ENCODE peak calls at places on chromosomes 7 and 10, in four cellular contexts. T is NCI-H2081, W is AG04449, I is M059J. X is an unnamed sample.

GRCh38 chr7:33558961-33559710 is 346.2 kb upstream of the BMPER start:
- DNase-seq in I (no peak), W (no peak), T (no peak), X (peak)

GRCh38 chr7:123770378-123770777 is 21.6 kb upstream of the WASL start:
- DNase-seq in I (peak), T (no peak), W (no peak), X (no peak)

GRCh38 chr10:49750546-49750945 is 11.6 kb downstream of the OGDHL start:
- DNase-seq in T (no peak), I (no peak), W (no peak), X (no peak)

GRCh38 chr7:155229548-155230168 is 68.0 kb upstream of the INSIG1 start:
- DNase-seq in I (peak), W (no peak), T (no peak), X (no peak)

GRCh38 chr7:48004598-48004997 is 24.3 kb downstream of the SUN3 start:
- DNase-seq in T (no peak), I (no peak), W (no peak), X (no peak)

GRCh38 chr7:332020-332517 is 42.1 kb downstream of the FOXL3 start:
- DNase-seq in T (no peak), W (no peak), I (no peak), X (no peak)

GRCh38 chr7:86776136-86776535 is 132.4 kb downstream of the GRM3 start:
- DNase-seq in I (no peak), W (no peak), T (no peak), X (no peak)

GRCh38 chr7:17374654-17375053 is 76.2 kb downstream of the AHR start:
- DNase-seq in I (no peak), T (no peak), W (no peak), X (no peak)

GRCh38 chr7:133230591-133231194 is 22.2 kb upstream of the EXOC4 start:
- DNase-seq in T (peak), I (peak), W (no peak), X (no peak)

GRCh38 chr7:157952050-157952667 is 615.4 kb downstream of the DNAJB6 start:
- DNase-seq in T (no peak), W (no peak), I (no peak), X (no peak)

GRCh38 chr7:4738711-4739527 is 36.5 kb upstream of the AP5Z1 start:
- DNase-seq in T (no peak), I (peak), W (peak), X (no peak)

GRCh38 chr10:100370976-100371706 is 24.1 kb downstream of the SCD start:
- DNase-seq in I (peak), T (no peak), W (no peak), X (no peak)

GRCh38 chr7:67566101-67566500 is 569.5 kb downstream of the TYW1 start:
- DNase-seq in I (no peak), W (no peak), T (no peak), X (peak)

X was measured in NCI-H2171.